ENCODE peak calls at places on chromosomes 13 and 19, in four cellular contexts. D, L, F and B are unnamed samples.

GRCh38 chr13:29161653-29162052 is 341.5 kb downstream of the MTUS2 start:
- DNase-seq in D (no peak), L (peak), F (no peak), B (no peak)

GRCh38 chr19:39670998-39671397 is 15.3 kb downstream of the LGALS16 start:
- DNase-seq in D (no peak), L (no peak), F (no peak), B (no peak)

GRCh38 chr13:93767917-93768422 is 541.4 kb downstream of the GPC6 start:
- DNase-seq in D (no peak), L (no peak), F (no peak), B (no peak)

GRCh38 chr13:23743717-23744116 is 145.5 kb downstream of the MIPEP start:
- DNase-seq in D (no peak), L (no peak), F (no peak), B (no peak)

GRCh38 chr13:114113961-114114360 is 18.5 kb downstream of the RASA3 start:
- DNase-seq in D (no peak), L (peak), F (no peak), B (no peak)

GRCh38 chr19:10214784-10215183 is 16.3 kb downstream of the S1PR2 start:
- DNase-seq in D (no peak), L (no peak), F (no peak), B (no peak)

GRCh38 chr19:33325920-33326319 is 23.6 kb upstream of the CEBPA start:
- DNase-seq in D (no peak), L (no peak), F (no peak), B (peak)

GRCh38 chr19:30214651-30215051 is 157.5 kb upstream of the ZNF536 start:
- DNase-seq in D (no peak), L (no peak), F (peak), B (no peak)

GRCh38 chr19:13974073-13974472 is 21.8 kb downstream of the DCAF15 start:
- DNase-seq in D (peak), L (no peak), F (peak), B (no peak)

GRCh38 chr13:30835442-30835841 is 70.6 kb upstream of the MEDAG start:
- DNase-seq in D (no peak), L (no peak), F (no peak), B (no peak)

GRCh38 chr13:87123987-87124784 is 547.0 kb upstream of the SLITRK5 start:
- DNase-seq in D (peak), L (no peak), F (no peak), B (no peak)

GRCh38 chr13:98535501-98536357 is 41.2 kb downstream of the STK24 start:
- DNase-seq in D (no peak), L (no peak), F (no peak), B (no peak)

GRCh38 chr19:51103811-51104470 is 4.3 kb downstream of the CTU1 start:
- DNase-seq in D (no peak), L (no peak), F (no peak), B (no peak)

GRCh38 chr19:4089400-4089908 is 22.8 kb upstream of the ZBTB7A start:
- DNase-seq in D (no peak), L (no peak), F (peak), B (no peak)

GRCh38 chr19:46784262-46785053 is 3.9 kb downstream of the SLC1A5 start:
- DNase-seq in D (peak), L (no peak), F (peak), B (no peak)

GRCh38 chr19:11181488-11181887 is 15.9 kb downstream of the KANK2 start:
- DNase-seq in D (no peak), L (no peak), F (no peak), B (no peak)

GRCh38 chr19:41430907-41431306 is 3.7 kb upstream of the B3GNT8 start:
- DNase-seq in D (no peak), L (no peak), F (no peak), B (no peak)

GRCh38 chr19:17026706-17027427 is at the start of gene CPAMD8:
- DNase-seq in D (no peak), L (no peak), F (peak), B (no peak)

GRCh38 chr19:42270346-42271044 is 1.4 kb downstream of the CIC start:
- DNase-seq in D (no peak), L (peak), F (peak), B (peak)

GRCh38 chr19:7460562-7460966 is 28.3 kb downstream of the PEX11G start:
- DNase-seq in D (no peak), L (no peak), F (no peak), B (no peak)